ENCODE peak calls at places on chromosomes 1 and 21, in four cellular contexts. E is GM23248, G is hepatocyte, H is OCI-LY7. F is an unnamed sample.

GRCh38 chr1:181318858-181319235 is 164.5 kb upstream of the CACNA1E start:
- DNase-seq in E (peak), G (no peak), H (no peak), F (no peak)

GRCh38 chr1:115343200-115343737 is 5.2 kb upstream of the NGF start:
- DNase-seq in E (peak), G (no peak), H (peak), F (no peak)

GRCh38 chr21:26776320-26777021 is 68.7 kb downstream of the ADAMTS1 start:
- DNase-seq in E (peak), G (no peak), H (no peak), F (no peak)

GRCh38 chr1:156913809-156914387 is 6.5 kb upstream of the LRRC71 start:
- DNase-seq in E (no peak), G (no peak), H (no peak), F (no peak)

GRCh38 chr1:228363686-228364067 is 43.0 kb downstream of the TRIM11 start:
- DNase-seq in E (no peak), G (no peak), H (no peak), F (no peak)

GRCh38 chr1:46535063-46535462 is 16.4 kb downstream of the KNCN start:
- DNase-seq in E (peak), G (peak), H (peak), F (no peak)

GRCh38 chr1:221283532-221283931 is 404.3 kb downstream of the HLX start:
- DNase-seq in E (no peak), G (no peak), H (no peak), F (no peak)

GRCh38 chr1:24564695-24565094 is 8.8 kb downstream of the NCMAP start:
- DNase-seq in E (no peak), G (no peak), H (no peak), F (no peak)

GRCh38 chr1:12486401-12487005 is 131.5 kb downstream of the DHRS3 start:
- DNase-seq in E (peak), G (no peak), H (peak), F (no peak)

GRCh38 chr1:36465731-36466369 is 1.7 kb upstream of the MRPS15 start:
- DNase-seq in E (peak), G (no peak), H (no peak), F (no peak)

GRCh38 chr1:88608139-88608943 is 75.7 kb upstream of the PKN2 start:
- DNase-seq in E (peak), G (peak), H (peak), F (peak)

GRCh38 chr1:205344010-205344808 is 12.5 kb downstream of the KLHDC8A start:
- DNase-seq in E (peak), G (peak), H (no peak), F (peak)

GRCh38 chr1:180210008-180210555 is 20.0 kb upstream of the LHX4 start:
- DNase-seq in E (no peak), G (no peak), H (no peak), F (peak)

GRCh38 chr1:32539584-32540571 is 651 bp downstream of the ZBTB8A start:
- DNase-seq in E (peak), G (peak), H (peak), F (peak)

GRCh38 chr1:210949039-210949438 is 184.9 kb downstream of the KCNH1 start:
- DNase-seq in E (no peak), G (no peak), H (no peak), F (no peak)

GRCh38 chr1:212482352-212483153 is 49.8 kb downstream of the NENF start:
- DNase-seq in E (peak), G (peak), H (no peak), F (no peak)

GRCh38 chr1:116428600-116428999 is 55.6 kb downstream of the ATP1A1 start:
- DNase-seq in E (no peak), G (no peak), H (no peak), F (no peak)

GRCh38 chr1:184504012-184504694 is 117.3 kb downstream of the C1orf21 start:
- DNase-seq in E (no peak), G (no peak), H (no peak), F (peak)

GRCh38 chr1:223031690-223032601 is 111.1 kb downstream of the TLR5 start:
- DNase-seq in E (peak), G (no peak), H (no peak), F (no peak)

GRCh38 chr1:118991448-118991847 is 3.3 kb upstream of the TBX15 start:
- DNase-seq in E (no peak), G (no peak), H (no peak), F (no peak)

GRCh38 chr21:27258756-27259429 is 292.0 kb upstream of the ADAMTS5 start:
- DNase-seq in E (no peak), G (no peak), H (no peak), F (no peak)

GRCh38 chr1:29465755-29466154 is 229.4 kb downstream of the PTPRU start:
- DNase-seq in E (peak), G (peak), H (peak), F (peak)

GRCh38 chr21:17673261-17674020 is 60.7 kb upstream of the BTG3 start:
- DNase-seq in E (peak), G (no peak), H (no peak), F (peak)

GRCh38 chr1:12166834-12167492 is at the start of gene TNFRSF1B:
- DNase-seq in E (peak), G (peak), H (no peak), F (peak)

GRCh38 chr1:105636052-105636451 is 1420.4 kb upstream of the PRMT6 start:
- DNase-seq in E (no peak), G (no peak), H (no peak), F (peak)

GRCh38 chr1:53547321-53547720 is 88.1 kb downstream of the DMRTB1 start:
- DNase-seq in E (no peak), G (no peak), H (no peak), F (no peak)

GRCh38 chr1:201893431-201893830 is 4.7 kb downstream of the SHISA4 start:
- DNase-seq in E (no peak), G (no peak), H (no peak), F (no peak)

GRCh38 chr1:153387001-153387400 is 3.9 kb downstream of the S100A8 start:
- DNase-seq in E (no peak), G (no peak), H (no peak), F (no peak)

GRCh38 chr1:162400790-162401189 is 11.1 kb downstream of the SH2D1B start:
- DNase-seq in E (no peak), G (no peak), H (no peak), F (no peak)

GRCh38 chr21:41169701-41170100 is 1.7 kb downstream of the BACE2 start:
- DNase-seq in E (peak), G (no peak), H (no peak), F (no peak)

GRCh38 chr21:42745511-42746239 is 92.3 kb downstream of the PDE9A start:
- DNase-seq in E (no peak), G (no peak), H (no peak), F (no peak)

GRCh38 chr1:37947364-37947763 is 511 bp upstream of the INPP5B start:
- DNase-seq in E (no peak), G (no peak), H (peak), F (no peak)

DNA sequence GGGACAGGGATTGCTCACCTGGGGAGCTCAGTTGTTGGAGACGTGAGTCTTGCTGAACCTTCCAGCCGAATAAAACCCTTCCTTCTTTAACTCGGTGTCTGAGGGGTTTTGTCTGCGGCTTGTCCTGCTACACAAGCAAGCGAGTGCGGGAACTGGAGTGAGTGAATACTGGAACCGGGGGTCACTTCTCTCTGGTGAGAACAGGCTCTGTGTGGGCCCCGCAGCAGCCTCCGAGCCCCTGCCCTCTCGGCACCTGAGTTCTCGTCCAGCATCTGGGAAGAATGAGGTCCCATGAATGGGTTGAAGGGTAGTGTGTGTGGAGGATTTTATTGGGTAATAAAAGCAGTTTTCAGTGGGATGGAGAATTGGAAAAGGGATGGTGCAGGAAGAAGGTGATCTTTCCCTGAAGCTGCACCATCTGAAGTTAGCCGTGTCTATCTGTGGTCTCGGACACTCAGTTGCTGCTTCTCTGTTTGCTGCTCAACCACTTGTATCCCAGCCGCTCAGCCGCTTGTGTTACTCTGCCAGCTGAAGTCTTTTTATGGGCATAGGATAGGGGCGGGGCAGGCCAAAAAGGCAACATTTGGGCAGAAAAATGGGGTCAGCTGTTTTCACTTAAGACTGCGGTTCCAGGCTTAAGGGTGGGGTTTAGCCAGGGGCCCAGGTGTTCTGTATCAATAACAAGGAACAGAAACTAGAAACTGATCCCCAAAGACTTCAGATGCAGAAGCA is 450.6 kb upstream of the CAMK1G start:
- DNase-seq in E (no peak), G (no peak), H (no peak), F (no peak)
- TF ChIP-seq EZH2phosphoT487 in E (no peak), G (no peak), H (no peak), F (no peak)

GRCh38 chr1:243263824-243264223 is 8.0 kb downstream of the SDCCAG8 start:
- DNase-seq in E (no peak), G (no peak), H (no peak), F (no peak)
- TF ChIP-seq EZH2phosphoT487 in E (no peak), G (no peak), H (no peak), F (no peak)

GRCh38 chr1:110002695-110003094 is 18.1 kb downstream of the AHCYL1 start:
- DNase-seq in E (no peak), G (no peak), H (no peak), F (no peak)

GRCh38 chr1:110005971-110006370 is 21.4 kb downstream of the AHCYL1 start:
- DNase-seq in E (peak), G (no peak), H (no peak), F (no peak)

GRCh38 chr1:110006516-110006915 is 22.0 kb downstream of the AHCYL1 start:
- DNase-seq in E (no peak), G (no peak), H (no peak), F (no peak)

GRCh38 chr1:110003747-110004428 is 19.3 kb downstream of the AHCYL1 start:
- DNase-seq in E (peak), G (peak), H (peak), F (peak)

DNA sequence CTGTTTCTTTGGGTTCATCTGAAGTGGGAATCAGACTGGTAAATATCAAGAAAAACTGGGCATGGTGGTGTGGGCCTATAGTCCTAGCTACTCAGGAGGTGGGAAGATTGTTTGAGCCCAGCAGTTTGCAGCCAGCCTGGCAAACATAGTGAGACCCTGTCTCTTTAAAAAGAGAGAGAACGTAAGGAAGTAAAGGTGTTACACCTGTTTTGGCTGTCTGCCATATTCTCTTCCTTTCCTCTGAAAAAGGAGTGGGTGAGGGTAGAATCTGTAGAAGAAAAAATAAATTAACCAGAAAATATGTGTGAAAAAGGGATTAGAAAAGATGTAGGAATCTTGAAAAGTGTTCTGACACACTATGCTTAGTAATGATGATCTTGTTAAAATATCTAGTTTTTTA is 20.0 kb downstream of the AHCYL1 start:
- DNase-seq in E (no peak), G (peak), H (no peak), F (no peak)
- TF ChIP-seq EZH2phosphoT487 in E (no peak), G (no peak), H (no peak), F (no peak)

DNA sequence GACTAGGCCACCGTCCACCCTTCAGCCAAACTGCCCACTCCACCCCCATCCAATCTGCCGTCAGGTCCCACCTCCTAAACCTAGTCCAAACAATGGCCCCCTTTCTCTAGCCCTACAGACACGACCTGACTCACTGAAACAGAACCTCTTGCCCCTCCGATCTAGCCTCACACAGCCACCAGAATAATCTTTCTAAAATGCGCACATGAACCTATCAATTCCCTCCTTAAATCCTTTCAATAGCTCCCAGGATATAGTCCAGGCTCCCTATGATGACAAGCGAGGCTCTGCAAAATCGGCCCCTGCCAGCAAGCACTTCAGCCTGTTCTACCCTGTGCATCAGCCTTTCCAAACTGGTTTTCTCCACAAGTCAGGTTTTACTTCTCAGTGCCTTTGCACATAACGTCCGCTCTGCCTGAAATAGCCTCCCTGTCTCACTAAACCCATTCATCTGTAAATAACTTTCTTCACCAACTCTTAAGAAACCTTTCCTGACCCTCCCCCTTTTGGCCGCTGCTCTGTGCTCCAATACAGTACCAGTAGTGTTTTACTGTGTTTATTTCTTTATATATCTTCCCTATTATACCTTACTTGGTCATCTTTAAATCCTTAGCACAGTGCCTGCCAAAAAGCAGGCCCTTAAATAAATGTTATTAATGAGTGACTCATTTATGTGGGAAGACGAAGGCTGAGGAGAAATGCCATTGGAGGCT is 9.0 kb upstream of the CDC20 start:
- DNase-seq in E (peak), G (peak), H (peak), F (peak)
- TF ChIP-seq EZH2phosphoT487 in E (no peak), G (no peak), H (no peak), F (no peak)

DNA sequence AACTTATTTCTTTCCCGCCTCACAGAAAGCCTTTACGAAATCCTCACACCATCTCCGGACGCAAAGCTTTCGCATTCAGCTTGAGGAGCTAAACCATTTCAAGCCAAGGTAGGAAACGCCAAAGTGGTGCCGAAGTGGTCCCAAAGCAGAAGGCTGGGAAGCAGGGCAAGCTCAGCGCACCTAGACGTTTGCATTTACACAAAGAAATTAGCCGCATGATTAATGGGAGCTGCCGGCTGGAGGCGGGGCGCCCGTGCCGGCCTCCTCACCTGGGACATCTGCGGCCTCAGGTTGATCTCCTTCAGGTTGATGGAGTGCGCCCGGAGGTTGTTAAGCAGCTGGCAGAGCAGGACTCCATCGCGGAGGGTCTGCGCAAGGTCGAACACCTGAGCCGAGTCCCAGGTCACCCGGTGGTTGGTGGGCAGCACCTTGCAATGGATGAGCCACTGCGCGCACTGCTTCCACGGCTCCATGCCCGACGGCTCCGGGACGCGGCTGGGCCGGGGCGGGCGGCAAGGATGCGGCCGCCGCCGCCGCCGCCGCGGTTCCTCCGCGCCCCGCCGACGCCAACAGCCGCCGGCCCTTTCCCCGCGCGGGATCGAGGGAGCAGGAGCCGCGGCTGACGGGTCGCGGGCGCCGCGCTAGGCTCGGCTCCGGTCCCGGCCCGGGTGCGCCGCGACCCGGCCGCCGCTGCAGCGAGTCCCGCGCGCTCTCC is 426 bp downstream of the VAV3 start:
- DNase-seq in E (peak), G (peak), H (peak), F (peak)
- TF ChIP-seq EZH2phosphoT487 in E (peak), G (no peak), H (no peak), F (peak)

GRCh38 chr1:183025782-183026774 is 2.9 kb downstream of the LAMC1 start:
- DNase-seq in E (peak), G (no peak), H (no peak), F (no peak)

GRCh38 chr1:183023146-183023600 is at the start of gene LAMC1:
- DNase-seq in E (peak), G (peak), H (peak), F (peak)

GRCh38 chr1:183022202-183023145 is 746 bp upstream of the LAMC1 start:
- DNase-seq in E (peak), G (peak), H (peak), F (peak)

GRCh38 chr1:183023601-183024351 is 556 bp downstream of the LAMC1 start:
- DNase-seq in E (peak), G (peak), H (peak), F (peak)

GRCh38 chr1:183024352-183025337 is 1.4 kb downstream of the LAMC1 start:
- DNase-seq in E (peak), G (no peak), H (peak), F (peak)
- TF ChIP-seq EZH2phosphoT487 in E (no peak), G (no peak), H (no peak), F (no peak)

GRCh38 chr1:57017201-57017600 is 51.4 kb upstream of the C8B start:
- DNase-seq in E (peak), G (no peak), H (no peak), F (no peak)
- TF ChIP-seq EZH2phosphoT487 in E (no peak), G (no peak), H (no peak), F (no peak)

GRCh38 chr1:7541629-7542028 is 229.5 kb upstream of the VAMP3 start:
- DNase-seq in E (peak), G (peak), H (no peak), F (no peak)
- TF ChIP-seq EZH2phosphoT487 in E (no peak), G (no peak), H (no peak), F (no peak)

F was measured in neural progenitor cell.